ENCODE peak calls at places on chromosomes 4 and X, in four cellular contexts. Y is epithelial cell of esophagus, E is fibroblast of mammary gland, W is HT1080. Z is an unnamed sample.

GRCh38 chrX:154444001-154444754 is at the start of gene FAM50A:
- DNase-seq in E (peak), W (no peak), Y (peak), Z (peak)

GRCh38 chr4:84967292-84967651 is 782 bp upstream of the WDFY3 start:
- DNase-seq in Y (peak), W (no peak), E (peak), Z (no peak)

GRCh38 chr4:152256996-152257395 is 278.9 kb downstream of the FBXW7 start:
- DNase-seq in W (no peak), Y (no peak), E (no peak), Z (no peak)

GRCh38 chrX:119228506-119229290 is 7.4 kb upstream of the PGRMC1 start:
- DNase-seq in E (peak), W (peak), Y (peak), Z (no peak)

GRCh38 chrX:37755073-37755472 is 24.8 kb upstream of the CYBB start:
- DNase-seq in W (peak), Y (no peak), E (no peak), Z (no peak)

GRCh38 chr4:36332023-36332781 is 50.8 kb downstream of the DTHD1 start:
- DNase-seq in E (no peak), W (peak), Y (peak), Z (no peak)

GRCh38 chr4:111450867-111451266 is 694.4 kb upstream of the FAM241A start:
- DNase-seq in Y (peak), W (peak), E (peak), Z (no peak)

GRCh38 chrX:77719388-77719787 is 66.6 kb downstream of the ATRX start:
- DNase-seq in W (no peak), E (no peak), Y (no peak), Z (no peak)

GRCh38 chr4:105401278-105401677 is 72.6 kb downstream of the PPA2 start:
- DNase-seq in Y (no peak), E (no peak), W (no peak), Z (no peak)

GRCh38 chrX:9912341-9912740 is 54.8 kb upstream of the CLDN34 start:
- DNase-seq in W (no peak), Y (peak), E (no peak), Z (peak)

GRCh38 chr4:151472297-151472696 is 63.3 kb downstream of the FHIP1A start:
- DNase-seq in Y (no peak), W (no peak), E (no peak), Z (no peak)

GRCh38 chr4:159398236-159398638 is 295.4 kb downstream of the RAPGEF2 start:
- DNase-seq in W (peak), E (peak), Y (no peak), Z (no peak)

GRCh38 chr4:19224820-19225219 is 1026.9 kb upstream of the SLIT2 start:
- DNase-seq in Y (peak), W (peak), E (peak), Z (peak)